ENCODE peak calls at places on chromosome 2, in nine cellular contexts. One of them, this sample, is unnamed.

GRCh38 chr2:50851891-50852290 is 180.0 kb downstream of the NRXN1 start:
- DNase-seq in HFF-Myc: no peak
- DNase-seq in NCI-H1694 treated with DMSO at 0.1 percent for 48 hours: peak
- DNase-seq in stimulated activated CD4-positive, alpha-beta T cell treated with anti-CD3 and anti-CD28 coated beads, Interleukin-2, amount 100 ng/mL, for 48 hours: no peak
- DNase-seq in H7: no peak
- DNase-seq in effector memory CD4-positive, alpha-beta T cell: no peak
- DNase-seq in NCI-H69: peak
- DNase-seq in neural progenitor cell: no peak
- DNase-seq in posterior cingulate gyrus: no peak
- DNase-seq in this sample: no peak

GRCh38 chr2:197200657-197201056 is 109.9 kb downstream of the ANKRD44 start:
- DNase-seq in effector memory CD4-positive, alpha-beta T cell: no peak
- DNase-seq in NCI-H1694 treated with DMSO at 0.1 percent for 48 hours: no peak
- DNase-seq in neural progenitor cell: no peak
- DNase-seq in HFF-Myc: no peak
- DNase-seq in H7: no peak
- DNase-seq in posterior cingulate gyrus: no peak
- DNase-seq in NCI-H69: peak
- DNase-seq in stimulated activated CD4-positive, alpha-beta T cell treated with anti-CD3 and anti-CD28 coated beads, Interleukin-2, amount 100 ng/mL, for 48 hours: no peak
- DNase-seq in this sample: no peak

GRCh38 chr2:61443342-61444041 is 27.4 kb downstream of the USP34 start:
- DNase-seq in stimulated activated CD4-positive, alpha-beta T cell treated with anti-CD3 and anti-CD28 coated beads, Interleukin-2, amount 100 ng/mL, for 48 hours: no peak
- DNase-seq in neural progenitor cell: no peak
- DNase-seq in NCI-H69: peak
- DNase-seq in H7: no peak
- DNase-seq in posterior cingulate gyrus: no peak
- DNase-seq in HFF-Myc: no peak
- DNase-seq in effector memory CD4-positive, alpha-beta T cell: no peak
- DNase-seq in NCI-H1694 treated with DMSO at 0.1 percent for 48 hours: no peak
- DNase-seq in this sample: no peak

GRCh38 chr2:32272279-32272678 is 5.4 kb upstream of the YIPF4 start:
- DNase-seq in NCI-H1694 treated with DMSO at 0.1 percent for 48 hours: no peak
- DNase-seq in NCI-H69: no peak
- DNase-seq in stimulated activated CD4-positive, alpha-beta T cell treated with anti-CD3 and anti-CD28 coated beads, Interleukin-2, amount 100 ng/mL, for 48 hours: no peak
- DNase-seq in neural progenitor cell: no peak
- DNase-seq in effector memory CD4-positive, alpha-beta T cell: no peak
- DNase-seq in H7: no peak
- DNase-seq in HFF-Myc: no peak
- DNase-seq in posterior cingulate gyrus: no peak
- DNase-seq in this sample: no peak

GRCh38 chr2:109434351-109434750 is 179.4 kb downstream of the SEPTIN10 start:
- DNase-seq in stimulated activated CD4-positive, alpha-beta T cell treated with anti-CD3 and anti-CD28 coated beads, Interleukin-2, amount 100 ng/mL, for 48 hours: no peak
- DNase-seq in neural progenitor cell: no peak
- DNase-seq in posterior cingulate gyrus: no peak
- DNase-seq in H7: no peak
- DNase-seq in NCI-H1694 treated with DMSO at 0.1 percent for 48 hours: no peak
- DNase-seq in effector memory CD4-positive, alpha-beta T cell: no peak
- DNase-seq in NCI-H69: no peak
- DNase-seq in HFF-Myc: no peak
- DNase-seq in this sample: no peak

GRCh38 chr2:34524115-34524514 is 925.0 kb upstream of the FAM98A start:
- DNase-seq in NCI-H1694 treated with DMSO at 0.1 percent for 48 hours: no peak
- DNase-seq in stimulated activated CD4-positive, alpha-beta T cell treated with anti-CD3 and anti-CD28 coated beads, Interleukin-2, amount 100 ng/mL, for 48 hours: no peak
- DNase-seq in HFF-Myc: no peak
- DNase-seq in NCI-H69: no peak
- DNase-seq in H7: no peak
- DNase-seq in posterior cingulate gyrus: no peak
- DNase-seq in neural progenitor cell: no peak
- DNase-seq in effector memory CD4-positive, alpha-beta T cell: no peak
- DNase-seq in this sample: no peak

GRCh38 chr2:101331202-101331601 is 22.7 kb upstream of the RNF149 start:
- DNase-seq in HFF-Myc: no peak
- DNase-seq in posterior cingulate gyrus: no peak
- DNase-seq in NCI-H69: no peak
- DNase-seq in neural progenitor cell: no peak
- DNase-seq in H7: no peak
- DNase-seq in effector memory CD4-positive, alpha-beta T cell: no peak
- DNase-seq in NCI-H1694 treated with DMSO at 0.1 percent for 48 hours: no peak
- DNase-seq in stimulated activated CD4-positive, alpha-beta T cell treated with anti-CD3 and anti-CD28 coated beads, Interleukin-2, amount 100 ng/mL, for 48 hours: no peak
- DNase-seq in this sample: no peak

GRCh38 chr2:16210841-16211240 is 270.5 kb downstream of the MYCN start:
- DNase-seq in effector memory CD4-positive, alpha-beta T cell: no peak
- DNase-seq in NCI-H69: no peak
- DNase-seq in HFF-Myc: no peak
- DNase-seq in posterior cingulate gyrus: no peak
- DNase-seq in NCI-H1694 treated with DMSO at 0.1 percent for 48 hours: no peak
- DNase-seq in neural progenitor cell: no peak
- DNase-seq in stimulated activated CD4-positive, alpha-beta T cell treated with anti-CD3 and anti-CD28 coated beads, Interleukin-2, amount 100 ng/mL, for 48 hours: no peak
- DNase-seq in H7: no peak
- DNase-seq in this sample: no peak

GRCh38 chr2:120346034-120346666 is at the start of gene INHBB:
- DNase-seq in NCI-H69: peak
- DNase-seq in posterior cingulate gyrus: no peak
- DNase-seq in effector memory CD4-positive, alpha-beta T cell: no peak
- DNase-seq in neural progenitor cell: peak
- DNase-seq in H7: peak
- DNase-seq in HFF-Myc: no peak
- DNase-seq in NCI-H1694 treated with DMSO at 0.1 percent for 48 hours: no peak
- DNase-seq in stimulated activated CD4-positive, alpha-beta T cell treated with anti-CD3 and anti-CD28 coated beads, Interleukin-2, amount 100 ng/mL, for 48 hours: no peak
- DNase-seq in this sample: peak

GRCh38 chr2:98346259-98347236 is at the start of gene CNGA3:
- DNase-seq in posterior cingulate gyrus: no peak
- DNase-seq in NCI-H69: peak
- DNase-seq in effector memory CD4-positive, alpha-beta T cell: no peak
- DNase-seq in HFF-Myc: no peak
- DNase-seq in stimulated activated CD4-positive, alpha-beta T cell treated with anti-CD3 and anti-CD28 coated beads, Interleukin-2, amount 100 ng/mL, for 48 hours: no peak
- DNase-seq in neural progenitor cell: peak
- DNase-seq in H7: peak
- DNase-seq in NCI-H1694 treated with DMSO at 0.1 percent for 48 hours: no peak
- DNase-seq in this sample: peak

GRCh38 chr2:210128961-210129360 is 42.2 kb downstream of the KANSL1L start:
- DNase-seq in H7: no peak
- DNase-seq in stimulated activated CD4-positive, alpha-beta T cell treated with anti-CD3 and anti-CD28 coated beads, Interleukin-2, amount 100 ng/mL, for 48 hours: no peak
- DNase-seq in NCI-H1694 treated with DMSO at 0.1 percent for 48 hours: no peak
- DNase-seq in neural progenitor cell: no peak
- DNase-seq in effector memory CD4-positive, alpha-beta T cell: no peak
- DNase-seq in NCI-H69: peak
- DNase-seq in HFF-Myc: no peak
- DNase-seq in posterior cingulate gyrus: no peak
- DNase-seq in this sample: peak

GRCh38 chr2:130798472-130799221 is 38.1 kb upstream of the ARHGEF4 start:
- DNase-seq in HFF-Myc: no peak
- DNase-seq in stimulated activated CD4-positive, alpha-beta T cell treated with anti-CD3 and anti-CD28 coated beads, Interleukin-2, amount 100 ng/mL, for 48 hours: no peak
- DNase-seq in neural progenitor cell: peak
- DNase-seq in NCI-H69: peak
- DNase-seq in H7: peak
- DNase-seq in NCI-H1694 treated with DMSO at 0.1 percent for 48 hours: peak
- DNase-seq in effector memory CD4-positive, alpha-beta T cell: no peak
- DNase-seq in posterior cingulate gyrus: no peak
- DNase-seq in this sample: peak

GRCh38 chr2:86786001-86786536 is 4.6 kb downstream of the CD8A start:
- DNase-seq in NCI-H1694 treated with DMSO at 0.1 percent for 48 hours: no peak
- DNase-seq in neural progenitor cell: no peak
- DNase-seq in effector memory CD4-positive, alpha-beta T cell: no peak
- DNase-seq in HFF-Myc: no peak
- DNase-seq in posterior cingulate gyrus: no peak
- DNase-seq in stimulated activated CD4-positive, alpha-beta T cell treated with anti-CD3 and anti-CD28 coated beads, Interleukin-2, amount 100 ng/mL, for 48 hours: no peak
- DNase-seq in H7: no peak
- DNase-seq in NCI-H69: no peak
- DNase-seq in this sample: no peak

GRCh38 chr2:97722227-97722626 is 8.9 kb downstream of the ZAP70 start:
- DNase-seq in HFF-Myc: no peak
- DNase-seq in stimulated activated CD4-positive, alpha-beta T cell treated with anti-CD3 and anti-CD28 coated beads, Interleukin-2, amount 100 ng/mL, for 48 hours: no peak
- DNase-seq in NCI-H69: no peak
- DNase-seq in H7: no peak
- DNase-seq in NCI-H1694 treated with DMSO at 0.1 percent for 48 hours: no peak
- DNase-seq in effector memory CD4-positive, alpha-beta T cell: no peak
- DNase-seq in neural progenitor cell: no peak
- DNase-seq in posterior cingulate gyrus: no peak
- DNase-seq in this sample: no peak

GRCh38 chr2:75703617-75704016 is 7.1 kb downstream of the GCFC2 start:
- DNase-seq in H7: no peak
- DNase-seq in NCI-H69: peak
- DNase-seq in HFF-Myc: no peak
- DNase-seq in effector memory CD4-positive, alpha-beta T cell: no peak
- DNase-seq in stimulated activated CD4-positive, alpha-beta T cell treated with anti-CD3 and anti-CD28 coated beads, Interleukin-2, amount 100 ng/mL, for 48 hours: no peak
- DNase-seq in posterior cingulate gyrus: no peak
- DNase-seq in neural progenitor cell: no peak
- DNase-seq in NCI-H1694 treated with DMSO at 0.1 percent for 48 hours: no peak
- DNase-seq in this sample: no peak

GRCh38 chr2:21036708-21037670 is 6.9 kb downstream of the APOB start:
- DNase-seq in NCI-H1694 treated with DMSO at 0.1 percent for 48 hours: no peak
- DNase-seq in NCI-H69: no peak
- DNase-seq in H7: no peak
- DNase-seq in neural progenitor cell: no peak
- DNase-seq in HFF-Myc: no peak
- DNase-seq in posterior cingulate gyrus: no peak
- DNase-seq in effector memory CD4-positive, alpha-beta T cell: no peak
- DNase-seq in stimulated activated CD4-positive, alpha-beta T cell treated with anti-CD3 and anti-CD28 coated beads, Interleukin-2, amount 100 ng/mL, for 48 hours: no peak
- DNase-seq in this sample: no peak

GRCh38 chr2:26562811-26563645 is 78.1 kb downstream of the CIB4 start:
- DNase-seq in posterior cingulate gyrus: no peak
- DNase-seq in NCI-H69: peak
- DNase-seq in effector memory CD4-positive, alpha-beta T cell: no peak
- DNase-seq in neural progenitor cell: no peak
- DNase-seq in stimulated activated CD4-positive, alpha-beta T cell treated with anti-CD3 and anti-CD28 coated beads, Interleukin-2, amount 100 ng/mL, for 48 hours: no peak
- DNase-seq in H7: no peak
- DNase-seq in NCI-H1694 treated with DMSO at 0.1 percent for 48 hours: no peak
- DNase-seq in HFF-Myc: no peak
- DNase-seq in this sample: peak

GRCh38 chr2:11631462-11631861 is 38.5 kb downstream of the NTSR2 start:
- DNase-seq in H7: no peak
- DNase-seq in posterior cingulate gyrus: no peak
- DNase-seq in stimulated activated CD4-positive, alpha-beta T cell treated with anti-CD3 and anti-CD28 coated beads, Interleukin-2, amount 100 ng/mL, for 48 hours: no peak
- DNase-seq in NCI-H1694 treated with DMSO at 0.1 percent for 48 hours: no peak
- DNase-seq in HFF-Myc: peak
- DNase-seq in neural progenitor cell: no peak
- DNase-seq in NCI-H69: no peak
- DNase-seq in effector memory CD4-positive, alpha-beta T cell: no peak
- DNase-seq in this sample: peak

GRCh38 chr2:8378016-8378810 is 303.6 kb upstream of the ID2 start:
- DNase-seq in posterior cingulate gyrus: no peak
- DNase-seq in H7: no peak
- DNase-seq in stimulated activated CD4-positive, alpha-beta T cell treated with anti-CD3 and anti-CD28 coated beads, Interleukin-2, amount 100 ng/mL, for 48 hours: no peak
- DNase-seq in neural progenitor cell: no peak
- DNase-seq in NCI-H69: no peak
- DNase-seq in NCI-H1694 treated with DMSO at 0.1 percent for 48 hours: no peak
- DNase-seq in effector memory CD4-positive, alpha-beta T cell: no peak
- DNase-seq in HFF-Myc: no peak
- DNase-seq in this sample: no peak

GRCh38 chr2:109467701-109468100 is 146.1 kb downstream of the SEPTIN10 start:
- DNase-seq in NCI-H1694 treated with DMSO at 0.1 percent for 48 hours: no peak
- DNase-seq in neural progenitor cell: no peak
- DNase-seq in posterior cingulate gyrus: no peak
- DNase-seq in effector memory CD4-positive, alpha-beta T cell: no peak
- DNase-seq in HFF-Myc: no peak
- DNase-seq in NCI-H69: no peak
- DNase-seq in H7: no peak
- DNase-seq in stimulated activated CD4-positive, alpha-beta T cell treated with anti-CD3 and anti-CD28 coated beads, Interleukin-2, amount 100 ng/mL, for 48 hours: no peak
- DNase-seq in this sample: no peak

GRCh38 chr2:68727698-68728375 is 6.8 kb upstream of the ARHGAP25 start:
- DNase-seq in effector memory CD4-positive, alpha-beta T cell: no peak
- DNase-seq in stimulated activated CD4-positive, alpha-beta T cell treated with anti-CD3 and anti-CD28 coated beads, Interleukin-2, amount 100 ng/mL, for 48 hours: no peak
- DNase-seq in HFF-Myc: no peak
- DNase-seq in NCI-H1694 treated with DMSO at 0.1 percent for 48 hours: no peak
- DNase-seq in posterior cingulate gyrus: no peak
- DNase-seq in neural progenitor cell: no peak
- DNase-seq in H7: no peak
- DNase-seq in NCI-H69: no peak
- DNase-seq in this sample: no peak

GRCh38 chr2:70248810-70249438 is 496 bp upstream of the TIA1 start:
- DNase-seq in stimulated activated CD4-positive, alpha-beta T cell treated with anti-CD3 and anti-CD28 coated beads, Interleukin-2, amount 100 ng/mL, for 48 hours: peak
- DNase-seq in posterior cingulate gyrus: peak
- DNase-seq in effector memory CD4-positive, alpha-beta T cell: peak
- DNase-seq in NCI-H1694 treated with DMSO at 0.1 percent for 48 hours: peak
- DNase-seq in neural progenitor cell: peak
- DNase-seq in H7: peak
- DNase-seq in HFF-Myc: no peak
- DNase-seq in NCI-H69: no peak
- DNase-seq in this sample: peak

GRCh38 chr2:230680463-230681195 is 32.0 kb upstream of the CAB39 start:
- DNase-seq in H7: no peak
- DNase-seq in neural progenitor cell: no peak
- DNase-seq in posterior cingulate gyrus: no peak
- DNase-seq in NCI-H1694 treated with DMSO at 0.1 percent for 48 hours: no peak
- DNase-seq in effector memory CD4-positive, alpha-beta T cell: no peak
- DNase-seq in NCI-H69: no peak
- DNase-seq in stimulated activated CD4-positive, alpha-beta T cell treated with anti-CD3 and anti-CD28 coated beads, Interleukin-2, amount 100 ng/mL, for 48 hours: no peak
- DNase-seq in HFF-Myc: no peak
- DNase-seq in this sample: no peak

GRCh38 chr2:162821176-162821575 is 17.4 kb downstream of the KCNH7 start:
- DNase-seq in H7: no peak
- DNase-seq in posterior cingulate gyrus: no peak
- DNase-seq in NCI-H69: peak
- DNase-seq in neural progenitor cell: no peak
- DNase-seq in HFF-Myc: no peak
- DNase-seq in effector memory CD4-positive, alpha-beta T cell: no peak
- DNase-seq in stimulated activated CD4-positive, alpha-beta T cell treated with anti-CD3 and anti-CD28 coated beads, Interleukin-2, amount 100 ng/mL, for 48 hours: no peak
- DNase-seq in NCI-H1694 treated with DMSO at 0.1 percent for 48 hours: no peak
- DNase-seq in this sample: no peak

GRCh38 chr2:226756131-226756530 is 43.5 kb downstream of the IRS1 start:
- DNase-seq in effector memory CD4-positive, alpha-beta T cell: no peak
- DNase-seq in posterior cingulate gyrus: no peak
- DNase-seq in neural progenitor cell: no peak
- DNase-seq in HFF-Myc: no peak
- DNase-seq in H7: no peak
- DNase-seq in NCI-H1694 treated with DMSO at 0.1 percent for 48 hours: no peak
- DNase-seq in NCI-H69: peak
- DNase-seq in stimulated activated CD4-positive, alpha-beta T cell treated with anti-CD3 and anti-CD28 coated beads, Interleukin-2, amount 100 ng/mL, for 48 hours: no peak
- DNase-seq in this sample: no peak

GRCh38 chr2:113197347-113198047 is 23.7 kb downstream of the PSD4 start:
- DNase-seq in NCI-H69: no peak
- DNase-seq in H7: no peak
- DNase-seq in stimulated activated CD4-positive, alpha-beta T cell treated with anti-CD3 and anti-CD28 coated beads, Interleukin-2, amount 100 ng/mL, for 48 hours: no peak
- DNase-seq in effector memory CD4-positive, alpha-beta T cell: no peak
- DNase-seq in posterior cingulate gyrus: no peak
- DNase-seq in neural progenitor cell: no peak
- DNase-seq in NCI-H1694 treated with DMSO at 0.1 percent for 48 hours: no peak
- DNase-seq in HFF-Myc: no peak
- DNase-seq in this sample: no peak

GRCh38 chr2:105320651-105321215 is 8.8 kb downstream of the TGFBRAP1 start:
- DNase-seq in H7: no peak
- DNase-seq in HFF-Myc: no peak
- DNase-seq in effector memory CD4-positive, alpha-beta T cell: no peak
- DNase-seq in posterior cingulate gyrus: no peak
- DNase-seq in NCI-H69: no peak
- DNase-seq in stimulated activated CD4-positive, alpha-beta T cell treated with anti-CD3 and anti-CD28 coated beads, Interleukin-2, amount 100 ng/mL, for 48 hours: no peak
- DNase-seq in neural progenitor cell: no peak
- DNase-seq in NCI-H1694 treated with DMSO at 0.1 percent for 48 hours: no peak
- DNase-seq in this sample: no peak

GRCh38 chr2:13284688-13285087 is 568.0 kb downstream of the TRIB2 start:
- DNase-seq in posterior cingulate gyrus: no peak
- DNase-seq in NCI-H69: no peak
- DNase-seq in HFF-Myc: no peak
- DNase-seq in stimulated activated CD4-positive, alpha-beta T cell treated with anti-CD3 and anti-CD28 coated beads, Interleukin-2, amount 100 ng/mL, for 48 hours: no peak
- DNase-seq in neural progenitor cell: no peak
- DNase-seq in H7: no peak
- DNase-seq in effector memory CD4-positive, alpha-beta T cell: no peak
- DNase-seq in NCI-H1694 treated with DMSO at 0.1 percent for 48 hours: no peak
- DNase-seq in this sample: no peak

GRCh38 chr2:232699110-232699509 is 2.0 kb downstream of the GIGYF2 start:
- DNase-seq in posterior cingulate gyrus: no peak
- DNase-seq in NCI-H69: peak
- DNase-seq in NCI-H1694 treated with DMSO at 0.1 percent for 48 hours: no peak
- DNase-seq in stimulated activated CD4-positive, alpha-beta T cell treated with anti-CD3 and anti-CD28 coated beads, Interleukin-2, amount 100 ng/mL, for 48 hours: no peak
- DNase-seq in neural progenitor cell: peak
- DNase-seq in HFF-Myc: no peak
- DNase-seq in effector memory CD4-positive, alpha-beta T cell: no peak
- DNase-seq in H7: peak
- DNase-seq in this sample: no peak

GRCh38 chr2:120886967-120887672 is 151.5 kb downstream of the GLI2 start:
- DNase-seq in NCI-H1694 treated with DMSO at 0.1 percent for 48 hours: no peak
- DNase-seq in NCI-H69: peak
- DNase-seq in effector memory CD4-positive, alpha-beta T cell: no peak
- DNase-seq in posterior cingulate gyrus: no peak
- DNase-seq in neural progenitor cell: no peak
- DNase-seq in HFF-Myc: no peak
- DNase-seq in H7: no peak
- DNase-seq in stimulated activated CD4-positive, alpha-beta T cell treated with anti-CD3 and anti-CD28 coated beads, Interleukin-2, amount 100 ng/mL, for 48 hours: no peak
- DNase-seq in this sample: no peak

GRCh38 chr2:1686784-1687105 is 57.6 kb downstream of the PXDN start:
- DNase-seq in H7: no peak
- DNase-seq in stimulated activated CD4-positive, alpha-beta T cell treated with anti-CD3 and anti-CD28 coated beads, Interleukin-2, amount 100 ng/mL, for 48 hours: no peak
- DNase-seq in HFF-Myc: no peak
- DNase-seq in posterior cingulate gyrus: no peak
- DNase-seq in neural progenitor cell: no peak
- DNase-seq in effector memory CD4-positive, alpha-beta T cell: no peak
- DNase-seq in NCI-H69: no peak
- DNase-seq in NCI-H1694 treated with DMSO at 0.1 percent for 48 hours: no peak
- DNase-seq in this sample: no peak

This sample was measured in iPS-NIHi11.